ENCODE peak calls at places on chromosomes 7 and 10, in ten cellular contexts. One of them, this sample, is unnamed. For H3K4me1, the result is how much of the 10 kb centered on the place peaks cover.

GRCh38 chr7:55020481-55020871 is 1.7 kb downstream of the EGFR start:
- DNase-seq in GM23338: no peak
- DNase-seq in Panc1: no peak
- DNase-seq in SK-N-SH: no peak
- DNase-seq in body of pancreas: peak
- DNase-seq in fibroblast of lung: peak
- DNase-seq in left ventricle myocardium inferior: peak
- DNase-seq in heart left ventricle: no peak
- DNase-seq in PC-9: peak
- DNase-seq in mammary epithelial cell: peak
- DNase-seq in this sample: peak

GRCh38 chr10:19815478-19816419 is 483 bp upstream of the PLXDC2 start:
- DNase-seq in GM23338: peak
- DNase-seq in Panc1: no peak
- DNase-seq in SK-N-SH: peak
- DNase-seq in body of pancreas: peak
- DNase-seq in fibroblast of lung: peak
- DNase-seq in left ventricle myocardium inferior: peak
- DNase-seq in heart left ventricle: peak
- DNase-seq in PC-9: no peak
- DNase-seq in mammary epithelial cell: peak
- DNase-seq in this sample: peak

GRCh38 chr10:6320320-6321010 is 117.7 kb downstream of the PFKFB3 start:
- DNase-seq in GM23338: no peak
- DNase-seq in Panc1: no peak
- DNase-seq in SK-N-SH: no peak
- DNase-seq in body of pancreas: no peak
- DNase-seq in fibroblast of lung: no peak
- DNase-seq in left ventricle myocardium inferior: no peak
- DNase-seq in heart left ventricle: no peak
- DNase-seq in PC-9: no peak
- DNase-seq in mammary epithelial cell: no peak
- DNase-seq in this sample: no peak

GRCh38 chr7:152664636-152665035 is 11.3 kb downstream of the XRCC2 start:
- DNase-seq in GM23338: no peak
- DNase-seq in Panc1: no peak
- DNase-seq in SK-N-SH: no peak
- DNase-seq in body of pancreas: no peak
- DNase-seq in fibroblast of lung: no peak
- DNase-seq in left ventricle myocardium inferior: no peak
- DNase-seq in heart left ventricle: no peak
- DNase-seq in PC-9: no peak
- DNase-seq in mammary epithelial cell: peak
- DNase-seq in this sample: peak

GRCh38 chr7:109503421-109503820 is 933.7 kb downstream of the DNAJB9 start:
- DNase-seq in GM23338: no peak
- DNase-seq in Panc1: no peak
- DNase-seq in SK-N-SH: no peak
- DNase-seq in body of pancreas: no peak
- DNase-seq in fibroblast of lung: no peak
- DNase-seq in left ventricle myocardium inferior: no peak
- DNase-seq in heart left ventricle: no peak
- DNase-seq in PC-9: no peak
- DNase-seq in mammary epithelial cell: no peak
- DNase-seq in this sample: no peak

GRCh38 chr10:12042409-12042796 is 206 bp downstream of the UPF2 start:
- DNase-seq in GM23338: peak
- DNase-seq in Panc1: no peak
- DNase-seq in SK-N-SH: no peak
- DNase-seq in body of pancreas: peak
- DNase-seq in fibroblast of lung: no peak
- DNase-seq in left ventricle myocardium inferior: no peak
- DNase-seq in heart left ventricle: peak
- DNase-seq in PC-9: peak
- DNase-seq in mammary epithelial cell: no peak
- DNase-seq in this sample: peak

GRCh38 chr7:27186450-27187157 is 1.6 kb upstream of the HOXA11 start:
- DNase-seq in GM23338: no peak
- DNase-seq in Panc1: no peak
- DNase-seq in SK-N-SH: no peak
- DNase-seq in body of pancreas: no peak
- DNase-seq in fibroblast of lung: no peak
- DNase-seq in left ventricle myocardium inferior: no peak
- DNase-seq in heart left ventricle: no peak
- DNase-seq in PC-9: no peak
- DNase-seq in mammary epithelial cell: no peak
- DNase-seq in this sample: no peak

GRCh38 chr7:15607541-15608210 is 45.9 kb upstream of the AGMO start:
- DNase-seq in GM23338: no peak
- DNase-seq in Panc1: no peak
- DNase-seq in SK-N-SH: no peak
- DNase-seq in body of pancreas: no peak
- DNase-seq in fibroblast of lung: peak
- DNase-seq in left ventricle myocardium inferior: no peak
- DNase-seq in heart left ventricle: no peak
- DNase-seq in PC-9: no peak
- DNase-seq in mammary epithelial cell: no peak
- DNase-seq in this sample: no peak

GRCh38 chr7:158017226-158018060 is 570.2 kb downstream of the PTPRN2 start:
- DNase-seq in GM23338: no peak
- DNase-seq in Panc1: no peak
- DNase-seq in SK-N-SH: no peak
- DNase-seq in body of pancreas: no peak
- DNase-seq in fibroblast of lung: no peak
- DNase-seq in left ventricle myocardium inferior: no peak
- DNase-seq in heart left ventricle: no peak
- DNase-seq in PC-9: no peak
- DNase-seq in mammary epithelial cell: no peak
- DNase-seq in this sample: no peak

GRCh38 chr10:48542471-48543210 is 62.2 kb downstream of the ARHGAP22 start:
- DNase-seq in GM23338: no peak
- DNase-seq in Panc1: no peak
- DNase-seq in SK-N-SH: no peak
- DNase-seq in body of pancreas: no peak
- DNase-seq in fibroblast of lung: no peak
- DNase-seq in left ventricle myocardium inferior: no peak
- DNase-seq in heart left ventricle: no peak
- DNase-seq in PC-9: no peak
- DNase-seq in mammary epithelial cell: no peak
- DNase-seq in this sample: no peak

GRCh38 chr10:48538611-48539010 is 66.3 kb downstream of the ARHGAP22 start:
- DNase-seq in GM23338: no peak
- DNase-seq in Panc1: no peak
- DNase-seq in SK-N-SH: no peak
- DNase-seq in body of pancreas: no peak
- DNase-seq in fibroblast of lung: no peak
- DNase-seq in left ventricle myocardium inferior: no peak
- DNase-seq in heart left ventricle: no peak
- DNase-seq in PC-9: no peak
- DNase-seq in mammary epithelial cell: no peak
- DNase-seq in this sample: no peak

GRCh38 chr10:48543445-48543844 is 61.4 kb downstream of the ARHGAP22 start:
- DNase-seq in GM23338: no peak
- DNase-seq in Panc1: no peak
- DNase-seq in SK-N-SH: no peak
- DNase-seq in body of pancreas: no peak
- DNase-seq in fibroblast of lung: no peak
- DNase-seq in left ventricle myocardium inferior: no peak
- DNase-seq in heart left ventricle: no peak
- DNase-seq in PC-9: no peak
- DNase-seq in mammary epithelial cell: no peak
- DNase-seq in this sample: no peak

GRCh38 chr10:48536916-48537890 is 67.7 kb downstream of the ARHGAP22 start:
- DNase-seq in GM23338: peak
- DNase-seq in Panc1: no peak
- DNase-seq in SK-N-SH: no peak
- DNase-seq in body of pancreas: no peak
- DNase-seq in fibroblast of lung: no peak
- DNase-seq in left ventricle myocardium inferior: no peak
- DNase-seq in heart left ventricle: no peak
- DNase-seq in PC-9: no peak
- DNase-seq in mammary epithelial cell: no peak
- DNase-seq in this sample: no peak

DNA sequence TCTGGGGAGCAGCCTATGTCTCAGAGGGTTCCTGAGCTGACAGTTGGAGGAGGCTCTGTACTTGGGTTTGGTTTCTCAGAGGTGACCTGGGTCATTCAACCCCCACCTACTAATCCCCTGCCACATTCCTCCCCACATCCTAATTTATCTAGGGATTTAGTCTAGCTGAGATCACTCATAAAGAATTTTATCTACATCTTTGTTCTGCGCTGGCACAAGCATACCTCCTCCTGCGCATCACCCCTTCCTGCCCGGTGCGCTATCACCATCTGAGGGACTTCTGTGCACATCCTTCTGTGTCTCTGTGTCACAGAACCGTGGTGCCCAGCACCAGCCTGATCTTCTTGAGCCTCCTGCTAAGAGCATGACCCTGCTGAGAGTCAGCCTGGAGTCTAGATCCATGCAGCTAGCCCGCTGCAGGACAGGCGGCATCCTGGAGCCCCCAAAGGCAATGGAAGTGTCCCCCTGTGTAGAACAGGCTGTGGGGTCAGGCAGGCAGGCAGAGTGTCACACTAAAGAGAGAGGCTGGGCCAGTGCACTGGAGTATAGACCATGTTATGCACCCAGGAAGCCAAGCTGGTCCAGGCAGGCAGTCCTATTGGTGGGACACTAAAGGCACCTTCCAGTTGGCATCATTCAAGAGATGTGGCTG is 63.6 kb downstream of the ARHGAP22 start:
- DNase-seq in GM23338: no peak
- DNase-seq in Panc1: no peak
- DNase-seq in SK-N-SH: no peak
- DNase-seq in body of pancreas: no peak
- DNase-seq in fibroblast of lung: no peak
- DNase-seq in left ventricle myocardium inferior: no peak
- DNase-seq in heart left ventricle: no peak
- DNase-seq in PC-9: peak
- DNase-seq in mammary epithelial cell: no peak
- DNase-seq in this sample: no peak
- H3K4me1 ChIP-seq in GM23338: under half
- H3K4me1 ChIP-seq in Panc1: under half
- H3K4me1 ChIP-seq in SK-N-SH: under half
- H3K4me1 ChIP-seq in body of pancreas: under half
- H3K4me1 ChIP-seq in fibroblast of lung: under half
- H3K4me1 ChIP-seq in left ventricle myocardium inferior: under half
- H3K4me1 ChIP-seq in heart left ventricle: under half
- H3K4me1 ChIP-seq in PC-9: under half
- H3K4me1 ChIP-seq in mammary epithelial cell: under half
- H3K4me1 ChIP-seq in this sample: under half

GRCh38 chr7:135856356-135857144 is 107.9 kb upstream of the FAM180A start:
- DNase-seq in GM23338: no peak
- DNase-seq in Panc1: no peak
- DNase-seq in SK-N-SH: no peak
- DNase-seq in body of pancreas: no peak
- DNase-seq in fibroblast of lung: peak
- DNase-seq in left ventricle myocardium inferior: no peak
- DNase-seq in heart left ventricle: no peak
- DNase-seq in PC-9: no peak
- DNase-seq in mammary epithelial cell: peak
- DNase-seq in this sample: no peak
- H3K27ac ChIP-seq in GM23338: no peak
- H3K27ac ChIP-seq in Panc1: no peak
- H3K27ac ChIP-seq in SK-N-SH: no peak
- H3K27ac ChIP-seq in body of pancreas: no peak
- H3K27ac ChIP-seq in fibroblast of lung: no peak
- H3K27ac ChIP-seq in left ventricle myocardium inferior: no peak
- H3K27ac ChIP-seq in heart left ventricle: no peak
- H3K27ac ChIP-seq in PC-9: no peak
- H3K27ac ChIP-seq in mammary epithelial cell: no peak
- H3K27ac ChIP-seq in this sample: no peak

GRCh38 chr7:30799976-30800661 is 28.9 kb downstream of the MINDY4 start:
- DNase-seq in GM23338: no peak
- DNase-seq in Panc1: no peak
- DNase-seq in SK-N-SH: no peak
- DNase-seq in body of pancreas: no peak
- DNase-seq in fibroblast of lung: no peak
- DNase-seq in left ventricle myocardium inferior: no peak
- DNase-seq in heart left ventricle: no peak
- DNase-seq in PC-9: no peak
- DNase-seq in mammary epithelial cell: no peak
- DNase-seq in this sample: no peak
- H3K4me1 ChIP-seq in GM23338: under half
- H3K4me1 ChIP-seq in Panc1: under half
- H3K4me1 ChIP-seq in SK-N-SH: under half
- H3K4me1 ChIP-seq in body of pancreas: under half
- H3K4me1 ChIP-seq in fibroblast of lung: half or more
- H3K4me1 ChIP-seq in left ventricle myocardium inferior: half or more
- H3K4me1 ChIP-seq in heart left ventricle: under half
- H3K4me1 ChIP-seq in PC-9: half or more
- H3K4me1 ChIP-seq in mammary epithelial cell: half or more
- H3K4me1 ChIP-seq in this sample: under half

GRCh38 chr10:3785849-3786290 is 861 bp upstream of the KLF6 start:
- DNase-seq in GM23338: peak
- DNase-seq in Panc1: no peak
- DNase-seq in SK-N-SH: peak
- DNase-seq in body of pancreas: peak
- DNase-seq in fibroblast of lung: peak
- DNase-seq in left ventricle myocardium inferior: no peak
- DNase-seq in heart left ventricle: no peak
- DNase-seq in PC-9: peak
- DNase-seq in mammary epithelial cell: peak
- DNase-seq in this sample: peak

GRCh38 chr10:3786295-3786981 is 1.4 kb upstream of the KLF6 start:
- DNase-seq in GM23338: peak
- DNase-seq in Panc1: peak
- DNase-seq in SK-N-SH: no peak
- DNase-seq in body of pancreas: peak
- DNase-seq in fibroblast of lung: peak
- DNase-seq in left ventricle myocardium inferior: no peak
- DNase-seq in heart left ventricle: peak
- DNase-seq in PC-9: no peak
- DNase-seq in mammary epithelial cell: peak
- DNase-seq in this sample: peak

GRCh38 chr10:3785251-3785848 is 341 bp upstream of the KLF6 start:
- DNase-seq in GM23338: peak
- DNase-seq in Panc1: peak
- DNase-seq in SK-N-SH: peak
- DNase-seq in body of pancreas: peak
- DNase-seq in fibroblast of lung: peak
- DNase-seq in left ventricle myocardium inferior: peak
- DNase-seq in heart left ventricle: peak
- DNase-seq in PC-9: peak
- DNase-seq in mammary epithelial cell: peak
- DNase-seq in this sample: peak

GRCh38 chr10:3787816-3788215 is 2.8 kb upstream of the KLF6 start:
- DNase-seq in GM23338: no peak
- DNase-seq in Panc1: no peak
- DNase-seq in SK-N-SH: no peak
- DNase-seq in body of pancreas: no peak
- DNase-seq in fibroblast of lung: no peak
- DNase-seq in left ventricle myocardium inferior: no peak
- DNase-seq in heart left ventricle: no peak
- DNase-seq in PC-9: no peak
- DNase-seq in mammary epithelial cell: no peak
- DNase-seq in this sample: no peak

GRCh38 chr10:3787001-3787400 is 2.0 kb upstream of the KLF6 start:
- DNase-seq in GM23338: no peak
- DNase-seq in Panc1: no peak
- DNase-seq in SK-N-SH: no peak
- DNase-seq in body of pancreas: no peak
- DNase-seq in fibroblast of lung: no peak
- DNase-seq in left ventricle myocardium inferior: no peak
- DNase-seq in heart left ventricle: no peak
- DNase-seq in PC-9: no peak
- DNase-seq in mammary epithelial cell: no peak
- DNase-seq in this sample: no peak
- H3K27ac ChIP-seq in GM23338: no peak
- H3K27ac ChIP-seq in Panc1: peak
- H3K27ac ChIP-seq in SK-N-SH: no peak
- H3K27ac ChIP-seq in body of pancreas: peak
- H3K27ac ChIP-seq in fibroblast of lung: no peak
- H3K27ac ChIP-seq in left ventricle myocardium inferior: peak
- H3K27ac ChIP-seq in heart left ventricle: peak
- H3K27ac ChIP-seq in PC-9: no peak
- H3K27ac ChIP-seq in mammary epithelial cell: peak
- H3K27ac ChIP-seq in this sample: peak